ENCODE peak calls at places on chromosomes 16 and 17, in six cellular contexts. One of them, this sample, is unnamed. For H3K27me3, the result is how much of the 10 kb centered on the place peaks cover.

GRCh38 chr16:70602831-70603230 is 43.5 kb upstream of the IL34 start:
- DNase-seq in BE2C: no peak
- DNase-seq in naive thymus-derived CD4-positive, alpha-beta T cell: no peak
- DNase-seq in Panc1: no peak
- DNase-seq in MG63: no peak
- DNase-seq in ascending aorta: no peak
- DNase-seq in this sample: no peak

GRCh38 chr17:78034429-78035091 is 76.1 kb downstream of the TNRC6C start:
- DNase-seq in naive thymus-derived CD4-positive, alpha-beta T cell: no peak
- DNase-seq in BE2C: no peak
- DNase-seq in ascending aorta: no peak
- DNase-seq in Panc1: no peak
- DNase-seq in MG63: peak
- DNase-seq in this sample: no peak

GRCh38 chr16:4574919-4575705 is 19.0 kb downstream of the C16orf96 start:
- DNase-seq in ascending aorta: no peak
- DNase-seq in BE2C: no peak
- DNase-seq in Panc1: no peak
- DNase-seq in MG63: no peak
- DNase-seq in naive thymus-derived CD4-positive, alpha-beta T cell: no peak
- DNase-seq in this sample: no peak

GRCh38 chr17:45077643-45078042 is 16.5 kb downstream of the NMT1 start:
- DNase-seq in MG63: no peak
- DNase-seq in BE2C: no peak
- DNase-seq in Panc1: no peak
- DNase-seq in ascending aorta: no peak
- DNase-seq in naive thymus-derived CD4-positive, alpha-beta T cell: no peak
- DNase-seq in this sample: no peak

GRCh38 chr17:75639771-75640555 is 6.7 kb downstream of the SMIM5 start:
- DNase-seq in MG63: no peak
- DNase-seq in BE2C: no peak
- DNase-seq in naive thymus-derived CD4-positive, alpha-beta T cell: no peak
- DNase-seq in Panc1: no peak
- DNase-seq in ascending aorta: no peak
- DNase-seq in this sample: no peak

GRCh38 chr16:83549836-83550569 is 257.8 kb upstream of the HSBP1 start:
- DNase-seq in naive thymus-derived CD4-positive, alpha-beta T cell: no peak
- DNase-seq in ascending aorta: no peak
- DNase-seq in BE2C: no peak
- DNase-seq in MG63: no peak
- DNase-seq in Panc1: no peak
- DNase-seq in this sample: no peak

GRCh38 chr16:54812229-54812628 is 118.4 kb upstream of the IRX5 start:
- DNase-seq in BE2C: no peak
- DNase-seq in MG63: no peak
- DNase-seq in Panc1: no peak
- DNase-seq in naive thymus-derived CD4-positive, alpha-beta T cell: no peak
- DNase-seq in ascending aorta: no peak
- DNase-seq in this sample: no peak

GRCh38 chr17:4708436-4708835 is 2.0 kb upstream of the ARRB2 start:
- DNase-seq in BE2C: peak
- DNase-seq in ascending aorta: no peak
- DNase-seq in naive thymus-derived CD4-positive, alpha-beta T cell: peak
- DNase-seq in Panc1: no peak
- DNase-seq in MG63: no peak
- DNase-seq in this sample: no peak

GRCh38 chr17:14308965-14309879 is 8.3 kb downstream of the HS3ST3B1 start:
- DNase-seq in Panc1: no peak
- DNase-seq in naive thymus-derived CD4-positive, alpha-beta T cell: peak
- DNase-seq in ascending aorta: peak
- DNase-seq in MG63: peak
- DNase-seq in BE2C: peak
- DNase-seq in this sample: peak

GRCh38 chr16:61274211-61274610 is 762.0 kb downstream of the CDH8 start:
- DNase-seq in Panc1: no peak
- DNase-seq in MG63: no peak
- DNase-seq in naive thymus-derived CD4-positive, alpha-beta T cell: no peak
- DNase-seq in ascending aorta: no peak
- DNase-seq in BE2C: no peak
- DNase-seq in this sample: no peak

GRCh38 chr17:41521574-41522261 is 3.0 kb upstream of the KRT15 start:
- DNase-seq in Panc1: peak
- DNase-seq in MG63: peak
- DNase-seq in BE2C: no peak
- DNase-seq in naive thymus-derived CD4-positive, alpha-beta T cell: no peak
- DNase-seq in ascending aorta: no peak
- DNase-seq in this sample: no peak

GRCh38 chr16:4578961-4579530 is 22.9 kb downstream of the C16orf96 start:
- DNase-seq in Panc1: no peak
- DNase-seq in ascending aorta: no peak
- DNase-seq in MG63: no peak
- DNase-seq in BE2C: no peak
- DNase-seq in naive thymus-derived CD4-positive, alpha-beta T cell: no peak
- DNase-seq in this sample: no peak

GRCh38 chr17:18026408-18026776 is 12.6 kb downstream of the ATPAF2 start:
- DNase-seq in Panc1: no peak
- DNase-seq in BE2C: peak
- DNase-seq in MG63: no peak
- DNase-seq in naive thymus-derived CD4-positive, alpha-beta T cell: no peak
- DNase-seq in ascending aorta: no peak
- DNase-seq in this sample: no peak

GRCh38 chr17:45101883-45102811 is 30.2 kb downstream of the PLCD3 start:
- DNase-seq in BE2C: no peak
- DNase-seq in naive thymus-derived CD4-positive, alpha-beta T cell: no peak
- DNase-seq in ascending aorta: no peak
- DNase-seq in MG63: no peak
- DNase-seq in Panc1: no peak
- DNase-seq in this sample: no peak

GRCh38 chr17:68290955-68291835 is at the start of the genes ARSG and SLC16A6:
- DNase-seq in ascending aorta: no peak
- DNase-seq in BE2C: peak
- DNase-seq in MG63: peak
- DNase-seq in Panc1: no peak
- DNase-seq in naive thymus-derived CD4-positive, alpha-beta T cell: peak
- DNase-seq in this sample: no peak

GRCh38 chr17:10631048-10631700 is 25.9 kb downstream of the MYH3 start:
- DNase-seq in naive thymus-derived CD4-positive, alpha-beta T cell: peak
- DNase-seq in Panc1: no peak
- DNase-seq in ascending aorta: no peak
- DNase-seq in BE2C: peak
- DNase-seq in MG63: peak
- DNase-seq in this sample: no peak

GRCh38 chr17:74008196-74008595 is 195.3 kb upstream of the RPL38 start:
- DNase-seq in Panc1: no peak
- DNase-seq in ascending aorta: no peak
- DNase-seq in naive thymus-derived CD4-positive, alpha-beta T cell: peak
- DNase-seq in MG63: no peak
- DNase-seq in BE2C: no peak
- DNase-seq in this sample: no peak

GRCh38 chr17:12409082-12409481 is 256.6 kb upstream of the MYOCD start:
- DNase-seq in Panc1: no peak
- DNase-seq in MG63: no peak
- DNase-seq in naive thymus-derived CD4-positive, alpha-beta T cell: no peak
- DNase-seq in BE2C: no peak
- DNase-seq in ascending aorta: no peak
- DNase-seq in this sample: no peak

GRCh38 chr17:43634681-43635125 is 27.0 kb downstream of the MEOX1 start:
- DNase-seq in MG63: no peak
- DNase-seq in Panc1: no peak
- DNase-seq in ascending aorta: no peak
- DNase-seq in naive thymus-derived CD4-positive, alpha-beta T cell: no peak
- DNase-seq in BE2C: no peak
- DNase-seq in this sample: no peak

GRCh38 chr17:1583569-1583968 is 21.0 kb upstream of the PITPNA start:
- DNase-seq in ascending aorta: no peak
- DNase-seq in naive thymus-derived CD4-positive, alpha-beta T cell: no peak
- DNase-seq in Panc1: no peak
- DNase-seq in MG63: no peak
- DNase-seq in BE2C: no peak
- DNase-seq in this sample: no peak

GRCh38 chr17:373616-374225 is 21.1 kb upstream of the RPH3AL start:
- DNase-seq in ascending aorta: no peak
- DNase-seq in BE2C: no peak
- DNase-seq in Panc1: no peak
- DNase-seq in MG63: no peak
- DNase-seq in naive thymus-derived CD4-positive, alpha-beta T cell: no peak
- DNase-seq in this sample: no peak

GRCh38 chr16:27779719-27780161 is 229.8 kb downstream of the KATNIP start:
- DNase-seq in BE2C: peak
- DNase-seq in naive thymus-derived CD4-positive, alpha-beta T cell: no peak
- DNase-seq in ascending aorta: no peak
- DNase-seq in MG63: peak
- DNase-seq in Panc1: no peak
- DNase-seq in this sample: no peak

GRCh38 chr16:54283735-54284318 is 2.8 kb downstream of the IRX3 start:
- DNase-seq in ascending aorta: no peak
- DNase-seq in Panc1: no peak
- DNase-seq in MG63: no peak
- DNase-seq in naive thymus-derived CD4-positive, alpha-beta T cell: no peak
- DNase-seq in BE2C: no peak
- DNase-seq in this sample: no peak

GRCh38 chr17:2186937-2187336 is 116.6 kb downstream of the SMG6 start:
- DNase-seq in naive thymus-derived CD4-positive, alpha-beta T cell: no peak
- DNase-seq in BE2C: no peak
- DNase-seq in Panc1: no peak
- DNase-seq in MG63: no peak
- DNase-seq in ascending aorta: no peak
- DNase-seq in this sample: no peak

GRCh38 chr16:88761830-88762229 is 23.2 kb downstream of the PIEZO1 start:
- DNase-seq in MG63: no peak
- DNase-seq in naive thymus-derived CD4-positive, alpha-beta T cell: no peak
- DNase-seq in ascending aorta: no peak
- DNase-seq in BE2C: no peak
- DNase-seq in Panc1: no peak
- DNase-seq in this sample: no peak

GRCh38 chr16:88762941-88763340 is 22.1 kb downstream of the PIEZO1 start:
- DNase-seq in MG63: no peak
- DNase-seq in ascending aorta: no peak
- DNase-seq in naive thymus-derived CD4-positive, alpha-beta T cell: no peak
- DNase-seq in Panc1: no peak
- DNase-seq in BE2C: no peak
- DNase-seq in this sample: no peak

GRCh38 chr16:88761143-88761534 is 23.9 kb downstream of the PIEZO1 start:
- DNase-seq in BE2C: no peak
- DNase-seq in naive thymus-derived CD4-positive, alpha-beta T cell: no peak
- DNase-seq in Panc1: no peak
- DNase-seq in MG63: no peak
- DNase-seq in ascending aorta: no peak
- DNase-seq in this sample: no peak

GRCh38 chr16:88763502-88764053 is 21.4 kb downstream of the PIEZO1 start:
- DNase-seq in Panc1: no peak
- DNase-seq in naive thymus-derived CD4-positive, alpha-beta T cell: no peak
- DNase-seq in BE2C: no peak
- DNase-seq in ascending aorta: no peak
- DNase-seq in MG63: no peak
- DNase-seq in this sample: no peak

GRCh38 chr16:88762258-88762870 is 22.7 kb downstream of the PIEZO1 start:
- DNase-seq in naive thymus-derived CD4-positive, alpha-beta T cell: no peak
- DNase-seq in ascending aorta: no peak
- DNase-seq in BE2C: no peak
- DNase-seq in MG63: no peak
- DNase-seq in Panc1: no peak
- DNase-seq in this sample: no peak
- H3K27me3 ChIP-seq in naive thymus-derived CD4-positive, alpha-beta T cell: under half
- H3K27me3 ChIP-seq in ascending aorta: under half
- H3K27me3 ChIP-seq in BE2C: under half
- H3K27me3 ChIP-seq in MG63: under half
- H3K27me3 ChIP-seq in Panc1: under half
- H3K27me3 ChIP-seq in this sample: under half

GRCh38 chr16:87896924-87897562 is 27.7 kb upstream of the SLC7A5 start:
- DNase-seq in naive thymus-derived CD4-positive, alpha-beta T cell: no peak
- DNase-seq in MG63: no peak
- DNase-seq in BE2C: no peak
- DNase-seq in Panc1: no peak
- DNase-seq in ascending aorta: no peak
- DNase-seq in this sample: no peak
- H3K27me3 ChIP-seq in naive thymus-derived CD4-positive, alpha-beta T cell: under half
- H3K27me3 ChIP-seq in MG63: under half
- H3K27me3 ChIP-seq in BE2C: under half
- H3K27me3 ChIP-seq in Panc1: under half
- H3K27me3 ChIP-seq in ascending aorta: under half
- H3K27me3 ChIP-seq in this sample: under half

DNA sequence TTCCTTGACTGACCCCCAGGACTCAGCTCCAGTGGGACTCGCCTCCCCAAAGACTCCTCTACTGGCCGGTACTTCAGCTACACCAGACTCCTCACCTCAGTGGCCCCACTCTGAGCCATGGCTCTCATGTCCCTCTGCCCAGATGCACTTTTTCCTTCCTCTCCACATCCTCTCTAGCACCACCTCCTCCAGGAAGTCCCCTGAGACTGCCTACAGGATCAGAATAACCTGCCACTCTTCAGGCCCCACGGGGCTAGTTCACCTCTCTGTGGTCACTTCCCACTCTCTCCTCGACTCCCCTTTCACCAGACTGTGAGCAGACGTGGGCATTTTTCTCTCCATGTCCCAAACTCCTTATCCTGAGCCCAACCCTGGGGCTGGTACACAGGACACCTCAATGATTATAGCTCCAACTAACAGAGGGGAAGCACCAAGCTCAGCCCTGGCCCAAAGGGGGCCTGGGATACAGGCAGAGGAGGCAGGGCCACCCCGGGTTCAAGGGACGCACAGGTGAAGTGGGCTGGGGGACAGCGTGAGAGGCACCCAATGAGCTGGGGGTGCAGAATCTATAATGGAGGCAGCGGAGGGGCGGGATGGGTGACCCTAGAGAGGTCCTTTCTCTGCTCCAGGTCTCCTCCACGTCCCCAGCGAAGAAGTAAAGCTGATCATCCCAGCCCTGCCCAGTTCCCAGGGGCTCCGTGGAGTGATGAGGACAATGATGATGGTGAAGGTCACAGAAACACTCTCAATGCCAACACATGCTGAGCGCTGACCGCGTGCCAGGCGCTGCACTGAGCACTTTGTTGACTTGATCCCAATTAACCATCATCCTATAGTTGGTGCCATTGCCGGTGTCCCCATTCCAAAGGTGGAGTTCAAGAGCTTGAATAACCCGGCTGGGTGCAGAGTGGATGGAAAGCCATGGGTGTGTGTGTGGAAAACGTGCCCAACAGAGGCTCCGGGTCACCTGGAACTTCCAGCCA is 3.9 kb downstream of the TRPV3 start:
- DNase-seq in Panc1: no peak
- DNase-seq in naive thymus-derived CD4-positive, alpha-beta T cell: no peak
- DNase-seq in BE2C: no peak
- DNase-seq in ascending aorta: no peak
- DNase-seq in MG63: no peak
- DNase-seq in this sample: no peak
- H3K27me3 ChIP-seq in Panc1: under half
- H3K27me3 ChIP-seq in naive thymus-derived CD4-positive, alpha-beta T cell: under half
- H3K27me3 ChIP-seq in BE2C: under half
- H3K27me3 ChIP-seq in ascending aorta: under half
- H3K27me3 ChIP-seq in MG63: under half
- H3K27me3 ChIP-seq in this sample: under half

GRCh38 chr16:86363057-86363490 is 147.3 kb upstream of the FOXF1 start:
- DNase-seq in naive thymus-derived CD4-positive, alpha-beta T cell: no peak
- DNase-seq in ascending aorta: no peak
- DNase-seq in MG63: peak
- DNase-seq in BE2C: peak
- DNase-seq in Panc1: no peak
- DNase-seq in this sample: peak
- H3K27me3 ChIP-seq in naive thymus-derived CD4-positive, alpha-beta T cell: under half
- H3K27me3 ChIP-seq in ascending aorta: under half
- H3K27me3 ChIP-seq in MG63: under half
- H3K27me3 ChIP-seq in BE2C: under half
- H3K27me3 ChIP-seq in Panc1: under half
- H3K27me3 ChIP-seq in this sample: under half